ENCODE peak calls at places on chromosomes 11 and 22, in five cellular contexts. One of them, this sample, is unnamed.
A peak's percentile ranks its signal among the peaks of the same experiment; 100 is the strongest.

GRCh38 chr22:46349681-46350080 is 14.2 kb downstream of the TRMU start:
- DNase-seq in endothelial cell of umbilical vein: no peak
- DNase-seq in right cardiac atrium: no peak
- DNase-seq in endodermal cell: no peak
- DNase-seq in adrenal gland: no peak
- DNase-seq in this sample: no peak

GRCh38 chr11:122441702-122442092 is 213.8 kb upstream of the UBASH3B start:
- DNase-seq in endothelial cell of umbilical vein: peak; percentile 8
- DNase-seq in right cardiac atrium: no peak
- DNase-seq in endodermal cell: no peak
- DNase-seq in adrenal gland: peak; percentile 12
- DNase-seq in this sample: no peak

GRCh38 chr11:34161812-34162506 is 56.5 kb downstream of the NAT10 start:
- DNase-seq in endothelial cell of umbilical vein: no peak
- DNase-seq in right cardiac atrium: no peak
- DNase-seq in endodermal cell: no peak
- DNase-seq in adrenal gland: peak; percentile 91
- DNase-seq in this sample: no peak

GRCh38 chr22:31248138-31248745 is 36.1 kb downstream of the LIMK2 start:
- DNase-seq in endothelial cell of umbilical vein: peak; percentile 60
- DNase-seq in right cardiac atrium: peak; percentile 71
- DNase-seq in endodermal cell: peak; percentile 95
- DNase-seq in adrenal gland: peak; percentile 91
- DNase-seq in this sample: peak; percentile 90

GRCh38 chr11:110866081-110866480 is 153.8 kb upstream of the ARHGAP20 start:
- DNase-seq in endothelial cell of umbilical vein: no peak
- DNase-seq in right cardiac atrium: no peak
- DNase-seq in endodermal cell: no peak
- DNase-seq in adrenal gland: no peak
- DNase-seq in this sample: no peak

GRCh38 chr11:7031346-7031957 is 11.2 kb downstream of the NLRP14 start:
- DNase-seq in endothelial cell of umbilical vein: no peak
- DNase-seq in right cardiac atrium: no peak
- DNase-seq in endodermal cell: no peak
- DNase-seq in adrenal gland: no peak
- DNase-seq in this sample: peak; percentile 32

GRCh38 chr11:65814131-65814959 is 19.4 kb upstream of the SNX32 start:
- DNase-seq in endothelial cell of umbilical vein: no peak
- DNase-seq in right cardiac atrium: no peak
- DNase-seq in endodermal cell: no peak
- DNase-seq in adrenal gland: peak; percentile 20
- DNase-seq in this sample: peak; percentile 30

GRCh38 chr11:95641506-95641905 is 148.1 kb downstream of the FAM76B start:
- DNase-seq in endothelial cell of umbilical vein: no peak
- DNase-seq in right cardiac atrium: no peak
- DNase-seq in endodermal cell: no peak
- DNase-seq in adrenal gland: peak; percentile 10
- DNase-seq in this sample: no peak

GRCh38 chr11:128927683-128928336 is 14.9 kb downstream of the TP53AIP1 start:
- DNase-seq in endothelial cell of umbilical vein: no peak
- DNase-seq in right cardiac atrium: no peak
- DNase-seq in endodermal cell: no peak
- DNase-seq in adrenal gland: no peak
- DNase-seq in this sample: no peak

GRCh38 chr11:32821517-32821916 is 8.2 kb upstream of the PRRG4 start:
- DNase-seq in endothelial cell of umbilical vein: no peak
- DNase-seq in right cardiac atrium: no peak
- DNase-seq in endodermal cell: no peak
- DNase-seq in adrenal gland: no peak
- DNase-seq in this sample: no peak

GRCh38 chr11:123856444-123856843 is 29.0 kb downstream of the TMEM225 start:
- DNase-seq in endothelial cell of umbilical vein: no peak
- DNase-seq in right cardiac atrium: no peak
- DNase-seq in endodermal cell: no peak
- DNase-seq in adrenal gland: no peak
- DNase-seq in this sample: no peak

GRCh38 chr22:22021160-22021750 is 38.7 kb upstream of the TOP3B start:
- DNase-seq in endothelial cell of umbilical vein: no peak
- DNase-seq in right cardiac atrium: no peak
- DNase-seq in endodermal cell: no peak
- DNase-seq in adrenal gland: no peak
- DNase-seq in this sample: no peak

GRCh38 chr11:10454902-10455631 is at the start of gene AMPD3:
- DNase-seq in endothelial cell of umbilical vein: no peak
- DNase-seq in right cardiac atrium: no peak
- DNase-seq in endodermal cell: no peak
- DNase-seq in adrenal gland: peak; percentile 87
- DNase-seq in this sample: peak; percentile 96

GRCh38 chr11:65810046-65810868 is 23.4 kb downstream of the OVOL1 start:
- DNase-seq in endothelial cell of umbilical vein: no peak
- DNase-seq in right cardiac atrium: no peak
- DNase-seq in endodermal cell: no peak
- DNase-seq in adrenal gland: no peak
- DNase-seq in this sample: no peak

GRCh38 chr11:79570104-79570503 is 129.3 kb upstream of the TENM4 start:
- DNase-seq in endothelial cell of umbilical vein: no peak
- DNase-seq in right cardiac atrium: no peak
- DNase-seq in endodermal cell: no peak
- DNase-seq in adrenal gland: no peak
- DNase-seq in this sample: no peak

GRCh38 chr22:39474351-39474991 is 17.7 kb downstream of the MGAT3 start:
- DNase-seq in endothelial cell of umbilical vein: no peak
- DNase-seq in right cardiac atrium: no peak
- DNase-seq in endodermal cell: peak; percentile 76
- DNase-seq in adrenal gland: no peak
- DNase-seq in this sample: no peak

GRCh38 chr11:63564056-63564784 is 1.0 kb upstream of the PLAAT2 start:
- DNase-seq in endothelial cell of umbilical vein: no peak
- DNase-seq in right cardiac atrium: no peak
- DNase-seq in endodermal cell: no peak
- DNase-seq in adrenal gland: no peak
- DNase-seq in this sample: no peak

GRCh38 chr11:132670921-132671675 is 861.2 kb downstream of the OPCML start:
- DNase-seq in endothelial cell of umbilical vein: no peak
- DNase-seq in right cardiac atrium: no peak
- DNase-seq in endodermal cell: no peak
- DNase-seq in adrenal gland: no peak
- DNase-seq in this sample: no peak

GRCh38 chr11:34318111-34319037 is 39.4 kb downstream of the ABTB2 start:
- DNase-seq in endothelial cell of umbilical vein: no peak
- DNase-seq in right cardiac atrium: no peak
- DNase-seq in endodermal cell: no peak
- DNase-seq in adrenal gland: no peak
- DNase-seq in this sample: no peak

GRCh38 chr11:32893091-32893946 is 708 bp downstream of the QSER1 start:
- DNase-seq in endothelial cell of umbilical vein: peak; percentile 56
- DNase-seq in right cardiac atrium: peak; percentile 45
- DNase-seq in endodermal cell: peak; percentile 92
- DNase-seq in adrenal gland: peak; percentile 43
- DNase-seq in this sample: peak; percentile 71

GRCh38 chr11:15622231-15622890 is 507.6 kb downstream of the INSC start:
- DNase-seq in endothelial cell of umbilical vein: no peak
- DNase-seq in right cardiac atrium: no peak
- DNase-seq in endodermal cell: peak; percentile 93
- DNase-seq in adrenal gland: no peak
- DNase-seq in this sample: no peak

GRCh38 chr22:41352058-41352457 is 29.7 kb upstream of the TEF start:
- DNase-seq in endothelial cell of umbilical vein: no peak
- DNase-seq in right cardiac atrium: no peak
- DNase-seq in endodermal cell: no peak
- DNase-seq in adrenal gland: no peak
- DNase-seq in this sample: no peak
- H3K27ac ChIP-seq in endothelial cell of umbilical vein: no peak overlapping the region
- H3K27ac ChIP-seq in right cardiac atrium: no peak overlapping the region
- H3K27ac ChIP-seq in endodermal cell: no peak overlapping the region
- H3K27ac ChIP-seq in adrenal gland: no peak overlapping the region
- H3K27ac ChIP-seq in this sample: no peak overlapping the region

GRCh38 chr11:45178223-45178622 is 31.8 kb downstream of the PRDM11 start:
- DNase-seq in endothelial cell of umbilical vein: no peak
- DNase-seq in right cardiac atrium: no peak
- DNase-seq in endodermal cell: no peak
- DNase-seq in adrenal gland: no peak
- DNase-seq in this sample: no peak

GRCh38 chr11:45180888-45181594 is 34.6 kb downstream of the PRDM11 start:
- DNase-seq in endothelial cell of umbilical vein: peak; percentile 59
- DNase-seq in right cardiac atrium: peak; percentile 84
- DNase-seq in endodermal cell: peak; percentile 88
- DNase-seq in adrenal gland: peak; percentile 83
- DNase-seq in this sample: peak; percentile 84

GRCh38 chr11:45180158-45180887 is 33.9 kb downstream of the PRDM11 start:
- DNase-seq in endothelial cell of umbilical vein: peak; percentile 40
- DNase-seq in right cardiac atrium: peak; percentile 56
- DNase-seq in endodermal cell: peak; percentile 82
- DNase-seq in adrenal gland: peak; percentile 65
- DNase-seq in this sample: peak; percentile 83

GRCh38 chr11:45178890-45179663 is 32.6 kb downstream of the PRDM11 start:
- DNase-seq in endothelial cell of umbilical vein: peak; percentile 9
- DNase-seq in right cardiac atrium: no peak
- DNase-seq in endodermal cell: no peak
- DNase-seq in adrenal gland: no peak
- DNase-seq in this sample: no peak

DNA sequence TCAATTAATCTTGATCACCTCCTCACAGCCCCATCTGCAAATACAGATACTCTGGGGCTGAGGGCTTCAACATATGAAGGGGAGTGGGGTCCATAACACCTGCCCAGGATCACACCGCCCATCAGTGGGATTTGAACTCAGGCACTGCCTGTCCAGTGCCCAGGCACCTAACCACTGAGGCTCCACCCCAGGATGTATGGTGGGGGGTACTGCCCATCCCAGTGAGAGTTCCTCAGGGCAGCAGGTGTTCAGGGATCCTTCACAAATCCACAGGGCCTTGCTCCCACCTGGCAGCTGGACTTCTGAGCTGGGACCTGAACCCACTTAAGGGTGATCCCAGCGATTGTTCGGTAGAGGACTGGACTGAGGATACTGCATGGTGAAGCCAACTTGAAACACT is 33.2 kb downstream of the PRDM11 start:
- DNase-seq in endothelial cell of umbilical vein: no peak
- DNase-seq in right cardiac atrium: no peak
- DNase-seq in endodermal cell: no peak
- DNase-seq in adrenal gland: no peak
- DNase-seq in this sample: no peak
- H3K27ac ChIP-seq in endothelial cell of umbilical vein: no peak overlapping the region
- H3K27ac ChIP-seq in right cardiac atrium: peak overlapping the region; percentile 83
- H3K27ac ChIP-seq in endodermal cell: no peak overlapping the region
- H3K27ac ChIP-seq in adrenal gland: peak overlapping the region; percentile 87
- H3K27ac ChIP-seq in this sample: peak overlapping the region; percentile 45

DNA sequence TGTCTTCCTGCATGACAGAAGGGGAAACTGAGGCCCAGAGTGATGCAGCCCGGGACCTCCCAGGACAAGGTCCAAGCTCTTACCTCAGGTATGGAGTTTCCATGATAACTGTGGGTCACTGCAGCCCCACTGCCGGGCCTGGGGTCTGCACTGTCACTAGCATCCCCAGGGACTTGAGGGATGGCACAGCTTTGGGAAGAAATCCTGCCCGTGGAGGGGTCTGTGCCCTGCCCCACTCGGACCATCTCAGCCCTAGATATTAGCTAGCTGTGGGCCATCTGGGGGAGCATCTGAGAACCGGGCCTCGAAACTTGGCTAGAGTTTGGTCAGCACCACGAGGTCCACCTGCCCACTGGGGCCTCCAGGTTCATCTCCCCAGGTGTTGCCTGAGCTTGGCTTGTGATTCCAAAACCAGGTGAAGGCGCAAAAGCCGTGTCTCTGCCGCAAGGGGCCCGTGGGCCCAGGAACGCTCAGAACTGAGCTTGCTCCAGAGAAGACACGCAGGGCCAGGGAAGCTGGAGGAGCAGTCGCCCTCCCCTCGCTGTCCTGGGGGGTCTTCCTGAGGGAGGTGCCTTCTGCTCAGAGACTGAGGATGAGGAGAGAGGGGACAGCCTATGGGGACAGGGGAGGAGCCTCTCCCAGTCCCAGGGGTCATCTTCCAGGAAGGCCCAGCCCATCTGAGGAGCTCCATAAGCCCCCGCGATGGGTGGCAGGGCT is 4.8 kb downstream of the LINC01488 start:
- DNase-seq in endothelial cell of umbilical vein: no peak
- DNase-seq in right cardiac atrium: no peak
- DNase-seq in endodermal cell: no peak
- DNase-seq in adrenal gland: no peak
- DNase-seq in this sample: no peak
- H3K27ac ChIP-seq in endothelial cell of umbilical vein: no peak overlapping the region
- H3K27ac ChIP-seq in right cardiac atrium: no peak overlapping the region
- H3K27ac ChIP-seq in endodermal cell: no peak overlapping the region
- H3K27ac ChIP-seq in adrenal gland: no peak overlapping the region
- H3K27ac ChIP-seq in this sample: no peak overlapping the region

DNA sequence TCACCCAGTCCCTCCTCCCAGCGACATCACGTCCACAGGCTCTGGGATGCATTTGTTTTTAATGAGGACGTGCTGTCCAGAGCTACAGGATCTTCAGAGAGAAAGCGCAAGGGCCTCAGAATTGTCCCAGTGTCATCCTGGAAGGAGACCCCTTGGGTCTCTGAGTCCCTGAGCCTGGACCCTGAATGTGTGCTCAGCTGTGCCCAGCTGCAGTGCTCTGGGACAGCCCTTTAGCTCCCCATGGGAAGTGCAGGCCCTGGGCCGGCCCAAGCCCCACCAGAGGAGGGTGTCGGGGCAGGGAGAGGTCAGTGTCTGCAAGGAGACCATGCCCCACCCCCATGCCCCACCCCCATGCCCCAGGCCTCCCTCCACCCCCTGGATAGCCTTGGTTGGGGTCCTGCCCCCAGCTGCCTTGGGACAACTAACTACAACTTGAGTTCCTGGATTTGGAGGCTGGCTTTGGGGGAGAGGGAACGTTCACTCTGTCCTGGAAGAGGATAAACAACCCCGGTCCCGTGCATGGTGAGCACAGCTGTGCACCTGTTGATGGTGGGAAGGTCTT is 809.8 kb downstream of the BRD1 start:
- DNase-seq in endothelial cell of umbilical vein: no peak
- DNase-seq in right cardiac atrium: no peak
- DNase-seq in endodermal cell: peak; percentile 37
- DNase-seq in adrenal gland: no peak
- DNase-seq in this sample: no peak
- H3K27ac ChIP-seq in endothelial cell of umbilical vein: no peak overlapping the region
- H3K27ac ChIP-seq in right cardiac atrium: no peak overlapping the region
- H3K27ac ChIP-seq in endodermal cell: no peak overlapping the region
- H3K27ac ChIP-seq in adrenal gland: no peak overlapping the region
- H3K27ac ChIP-seq in this sample: no peak overlapping the region

DNA sequence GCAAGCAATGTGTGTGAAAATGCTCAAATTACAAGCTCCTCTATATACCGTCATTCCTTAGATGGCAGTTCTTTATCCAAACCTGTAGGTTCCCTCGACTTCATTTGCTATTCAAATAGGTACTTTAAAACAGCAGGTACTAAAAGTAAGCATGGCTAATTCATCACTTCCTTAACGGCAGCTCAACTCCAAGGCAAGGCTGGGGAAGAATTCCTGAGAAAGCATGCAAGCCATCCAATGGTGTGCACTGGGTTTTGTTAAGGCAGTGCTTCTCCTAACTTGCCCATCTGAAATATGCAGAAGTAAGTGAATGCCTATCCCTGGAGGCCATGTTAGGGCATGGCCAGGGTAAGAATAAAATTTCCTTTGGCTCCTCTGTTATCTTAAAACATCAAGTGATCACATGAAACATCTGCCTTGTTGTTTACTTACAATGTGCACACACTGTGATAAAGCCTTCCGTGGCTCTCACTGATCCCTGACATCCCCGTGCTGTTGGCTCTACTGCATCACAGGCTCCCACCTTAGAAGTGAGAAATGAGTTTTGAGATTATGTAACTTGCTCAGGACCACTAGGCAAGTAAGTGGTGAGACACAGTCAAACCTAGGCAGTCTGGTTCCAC is 52.1 kb downstream of the SMCO4 start:
- DNase-seq in endothelial cell of umbilical vein: no peak
- DNase-seq in right cardiac atrium: no peak
- DNase-seq in endodermal cell: peak; percentile 78
- DNase-seq in adrenal gland: no peak
- DNase-seq in this sample: no peak
- H3K27ac ChIP-seq in endothelial cell of umbilical vein: no peak overlapping the region
- H3K27ac ChIP-seq in right cardiac atrium: no peak overlapping the region
- H3K27ac ChIP-seq in endodermal cell: no peak overlapping the region
- H3K27ac ChIP-seq in adrenal gland: no peak overlapping the region
- H3K27ac ChIP-seq in this sample: no peak overlapping the region

This sample was measured in SJCRH30.